ENCODE peak calls at places on chromosomes 6 and 20, in eight cellular contexts. K is A549; Z is OCI-LY7; X is right lobe of liver; A is lung; I is CD8-positive, alpha-beta T cell; T is fibroblast of lung; Y is body of pancreas. G is an unnamed sample.

GRCh38 chr6:12481292-12481691 is 191.1 kb downstream of the EDN1 start:
- DNase-seq in K (no peak), Z (no peak), X (no peak), A (no peak), I (no peak), T (no peak), Y (no peak), G (no peak)

GRCh38 chr20:20373046-20373706 is 5.3 kb downstream of the INSM1 start:
- DNase-seq in K (no peak), Z (no peak), X (no peak), A (no peak), I (no peak), T (peak), Y (no peak), G (no peak)

GRCh38 chr6:44582930-44583329 is 195.4 kb downstream of the CDC5L start:
- DNase-seq in K (no peak), Z (no peak), X (no peak), A (no peak), I (no peak), T (no peak), Y (no peak), G (no peak)

GRCh38 chr6:142482973-142483372 is 181.2 kb downstream of the ADGRG6 start:
- DNase-seq in K (no peak), Z (no peak), X (no peak), A (no peak), I (no peak), T (peak), Y (no peak), G (no peak)

GRCh38 chr20:21344961-21345360 is 41.8 kb downstream of the XRN2 start:
- DNase-seq in K (no peak), Z (no peak), X (no peak), A (no peak), I (no peak), T (no peak), Y (no peak), G (no peak)

GRCh38 chr6:143197377-143197776 is 136.7 kb downstream of the AIG1 start:
- DNase-seq in K (no peak), Z (no peak), X (no peak), A (no peak), I (no peak), T (no peak), Y (no peak), G (no peak)

GRCh38 chr20:18190466-18191233 is 53.0 kb downstream of the KAT14 start:
- DNase-seq in K (no peak), Z (no peak), X (no peak), A (no peak), I (no peak), T (no peak), Y (no peak), G (no peak)

GRCh38 chr6:88870728-88871330 is 92.6 kb downstream of the RNGTT start:
- DNase-seq in K (peak), Z (peak), X (no peak), A (no peak), I (peak), T (peak), Y (peak), G (no peak)

GRCh38 chr6:54621285-54621684 is 225.3 kb upstream of the FAM83B start:
- DNase-seq in K (peak), Z (no peak), X (no peak), A (no peak), I (no peak), T (no peak), Y (no peak), G (no peak)

GRCh38 chr6:93343476-93343875 is 75.9 kb downstream of the EPHA7 start:
- DNase-seq in K (no peak), Z (no peak), X (no peak), A (no peak), I (no peak), T (no peak), Y (no peak), G (no peak)

GRCh38 chr6:2188856-2189384 is 56.5 kb downstream of the GMDS start:
- DNase-seq in K (no peak), Z (no peak), X (no peak), A (no peak), I (no peak), T (no peak), Y (no peak), G (no peak)

GRCh38 chr20:57582432-57583288 is 21.8 kb downstream of the PCK1 start:
- DNase-seq in K (peak), Z (peak), X (no peak), A (no peak), I (no peak), T (peak), Y (peak), G (no peak)

GRCh38 chr6:89310929-89311328 is 4.2 kb downstream of the GABRR2 start:
- DNase-seq in K (no peak), Z (no peak), X (no peak), A (no peak), I (no peak), T (no peak), Y (no peak), G (no peak)

GRCh38 chr6:7042056-7042653 is 65.6 kb upstream of the RREB1 start:
- DNase-seq in K (no peak), Z (no peak), X (no peak), A (no peak), I (no peak), T (no peak), Y (no peak), G (no peak)

GRCh38 chr20:35828434-35828833 is 56.6 kb downstream of the PHF20 start:
- DNase-seq in K (no peak), Z (no peak), X (peak), A (no peak), I (no peak), T (no peak), Y (peak), G (no peak)

GRCh38 chr6:128233501-128233900 is 286.9 kb downstream of the PTPRK start:
- DNase-seq in K (no peak), Z (no peak), X (no peak), A (no peak), I (no peak), T (no peak), Y (no peak), G (peak)

GRCh38 chr6:158631678-158632537 is 12.6 kb downstream of the DYNLT1 start:
- DNase-seq in K (peak), Z (no peak), X (peak), A (no peak), I (peak), T (peak), Y (peak), G (no peak)

GRCh38 chr6:3088853-3089445 is 20.7 kb downstream of the RIPK1 start:
- DNase-seq in K (no peak), Z (no peak), X (no peak), A (no peak), I (no peak), T (peak), Y (no peak), G (no peak)

GRCh38 chr6:41878246-41878645 is 16.9 kb downstream of the USP49 start:
- DNase-seq in K (no peak), Z (no peak), X (no peak), A (no peak), I (no peak), T (no peak), Y (no peak), G (no peak)

GRCh38 chr20:51828762-51829161 is 26.4 kb upstream of the SALL4 start:
- DNase-seq in K (no peak), Z (no peak), X (no peak), A (no peak), I (no peak), T (no peak), Y (no peak), G (no peak)

GRCh38 chr6:136401749-136402148 is 112.1 kb upstream of the BCLAF1 start:
- DNase-seq in K (no peak), Z (no peak), X (no peak), A (no peak), I (no peak), T (peak), Y (no peak), G (no peak)

GRCh38 chr20:39289316-39289715 is 327.2 kb downstream of the DHX35 start:
- DNase-seq in K (peak), Z (peak), X (no peak), A (no peak), I (no peak), T (no peak), Y (no peak), G (peak)

GRCh38 chr20:13877789-13878188 is 93.0 kb downstream of the NDUFAF5 start:
- DNase-seq in K (no peak), Z (no peak), X (no peak), A (no peak), I (no peak), T (no peak), Y (no peak), G (no peak)

GRCh38 chr6:99943846-99944245 is 50.2 kb downstream of the MCHR2 start:
- DNase-seq in K (no peak), Z (no peak), X (no peak), A (no peak), I (no peak), T (no peak), Y (no peak), G (no peak)

GRCh38 chr6:47057830-47058540 is 15.9 kb upstream of the ADGRF1 start:
- DNase-seq in K (peak), Z (no peak), X (no peak), A (no peak), I (no peak), T (no peak), Y (no peak), G (no peak)

GRCh38 chr20:40686434-40686882 is 2.6 kb downstream of the MAFB start:
- DNase-seq in K (no peak), Z (no peak), X (peak), A (no peak), I (no peak), T (no peak), Y (no peak), G (no peak)
- H3K27ac ChIP-seq in K (no peak), Z (no peak), X (peak), A (no peak), I (no peak), T (no peak), Y (no peak), G (no peak)

GRCh38 chr6:23633986-23634385 is 492.0 kb upstream of the NRSN1 start:
- DNase-seq in K (no peak), Z (no peak), X (no peak), A (no peak), I (no peak), T (no peak), Y (no peak), G (peak)
- H3K27ac ChIP-seq in K (no peak), Z (no peak), X (no peak), A (no peak), I (no peak), T (no peak), Y (no peak), G (peak)

GRCh38 chr6:30760537-30760936 is 16.2 kb upstream of the IER3 start:
- DNase-seq in K (no peak), Z (no peak), X (no peak), A (no peak), I (no peak), T (no peak), Y (no peak), G (no peak)

GRCh38 chr6:30761791-30762429 is 17.6 kb upstream of the IER3 start:
- DNase-seq in K (no peak), Z (no peak), X (no peak), A (no peak), I (no peak), T (no peak), Y (no peak), G (no peak)

GRCh38 chr6:30763155-30763617 is 18.8 kb upstream of the IER3 start:
- DNase-seq in K (no peak), Z (no peak), X (no peak), A (no peak), I (no peak), T (no peak), Y (no peak), G (no peak)

GRCh38 chr6:30757261-30757935 is 13.1 kb upstream of the IER3 start:
- DNase-seq in K (no peak), Z (no peak), X (no peak), A (no peak), I (no peak), T (no peak), Y (no peak), G (no peak)

DNA sequence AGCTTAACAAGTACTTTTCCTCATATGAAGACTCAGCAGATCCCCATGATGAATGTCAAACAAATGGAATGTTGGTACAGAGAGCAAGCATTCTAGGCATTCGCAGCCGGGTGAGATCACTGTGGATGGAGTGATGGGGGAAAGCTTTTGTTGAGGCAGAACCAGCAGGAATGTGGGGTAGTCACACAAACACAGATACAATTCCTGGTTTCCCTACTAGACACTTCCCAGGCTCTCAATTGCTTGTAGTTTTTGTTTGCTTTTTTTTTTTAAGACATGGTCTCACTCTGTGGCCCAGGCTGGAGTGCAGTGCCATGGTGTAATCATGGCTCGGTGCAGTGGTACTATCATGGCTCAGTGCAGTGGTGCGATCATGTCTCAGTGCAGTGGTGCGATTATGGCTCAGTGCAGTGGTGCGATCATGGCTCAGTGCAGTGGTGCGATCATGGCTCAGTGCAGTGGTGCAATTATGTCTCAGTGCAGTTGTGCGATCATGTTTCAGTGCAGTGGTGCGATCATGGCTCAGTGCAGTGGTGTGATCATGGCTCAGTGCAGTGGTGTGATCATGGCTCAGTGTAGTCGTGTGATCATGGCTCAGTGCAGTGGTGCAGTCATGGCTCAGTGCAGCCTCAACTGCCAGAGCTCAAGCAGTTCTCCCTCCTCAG is 15.4 kb upstream of the IER3 start:
- DNase-seq in K (peak), Z (no peak), X (no peak), A (no peak), I (no peak), T (peak), Y (peak), G (no peak)
- H3K27ac ChIP-seq in K (peak), Z (no peak), X (peak), A (peak), I (no peak), T (peak), Y (peak), G (no peak)

DNA sequence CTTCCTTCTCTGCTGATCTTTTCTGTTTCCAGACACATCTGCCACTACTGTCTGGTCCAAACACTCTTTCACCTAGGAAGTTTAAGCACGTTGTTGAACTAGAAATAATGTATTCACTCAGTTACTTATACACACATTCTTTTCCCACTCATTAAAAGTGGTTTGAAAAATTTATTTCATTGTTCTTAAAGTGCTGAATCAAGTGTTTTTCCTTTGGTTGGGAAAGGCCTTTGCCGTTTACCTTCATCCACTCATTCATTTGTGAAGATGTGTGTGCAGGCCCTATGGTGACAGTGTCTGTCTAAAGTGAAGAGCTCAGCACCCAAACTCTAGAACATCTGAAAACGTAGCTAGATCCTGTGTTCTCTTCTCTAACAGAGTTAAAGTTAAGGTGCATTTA is 64.2 kb upstream of the AGPAT4 start:
- DNase-seq in K (no peak), Z (no peak), X (no peak), A (no peak), I (no peak), T (no peak), Y (no peak), G (no peak)
- H3K27ac ChIP-seq in K (no peak), Z (no peak), X (no peak), A (no peak), I (no peak), T (no peak), Y (no peak), G (no peak)

G was measured in substantia nigra.